ENCODE peak calls at places on chromosomes 13 and 19, in five cellular contexts. G is IMR-90, B is psoas muscle, R is Caco-2, H is fibroblast of lung. S is an unnamed sample.

GRCh38 chr19:36041831-36042230 is 9.2 kb upstream of the CLIP3 start:
- DNase-seq in B (no peak), H (peak; percentile 83), G (peak; percentile 82), R (peak; percentile 75), S (peak; percentile 96)

GRCh38 chr13:97435794-97436193 is 1.8 kb downstream of the RAP2A start:
- DNase-seq in R (no peak), G (no peak), B (no peak), H (peak; percentile 38), S (no peak)

GRCh38 chr19:10289836-10290438 is at the start of gene ICAM5:
- DNase-seq in B (no peak), R (peak; percentile 19), G (peak; percentile 42), H (no peak), S (no peak)

GRCh38 chr13:82850644-82851043 is 1031.6 kb downstream of the SLITRK1 start:
- DNase-seq in G (no peak), B (no peak), H (no peak), R (no peak), S (no peak)

GRCh38 chr19:16627194-16627927 is 643 bp downstream of the MED26 start:
- DNase-seq in B (peak; percentile 64), H (no peak), G (no peak), R (peak; percentile 15), S (no peak)

GRCh38 chr13:30376426-30377311 is 45.6 kb upstream of the UBE2L5 start:
- DNase-seq in H (no peak), G (no peak), R (peak; percentile 12), B (no peak), S (no peak)

GRCh38 chr19:28493881-28494280 is 719.1 kb downstream of the UQCRFS1 start:
- DNase-seq in G (no peak), H (no peak), B (no peak), R (no peak), S (no peak)

GRCh38 chr13:29594310-29594709 is 1.2 kb downstream of the SLC7A1 start:
- DNase-seq in H (peak; percentile 91), G (peak; percentile 91), B (no peak), R (peak; percentile 75), S (peak; percentile 88)

GRCh38 chr19:13505164-13505695 is 1.0 kb downstream of the CACNA1A start:
- DNase-seq in G (no peak), H (no peak), R (no peak), B (no peak), S (no peak)

GRCh38 chr13:30301827-30302226 is 5.5 kb downstream of the KATNAL1 start:
- DNase-seq in R (no peak), H (peak; percentile 20), B (no peak), G (no peak), S (no peak)

GRCh38 chr19:277131-277530 is 14.1 kb downstream of the PLPP2 start:
- DNase-seq in G (no peak), B (peak; percentile 24), H (no peak), R (no peak), S (no peak)

GRCh38 chr13:59259416-59260000 is 904.2 kb downstream of the DIAPH3 start:
- DNase-seq in B (no peak), H (no peak), R (no peak), G (no peak), S (no peak)

GRCh38 chr19:36246006-36246391 is 31.1 kb downstream of the ZNF146 start:
- DNase-seq in B (no peak), H (no peak), G (no peak), R (no peak), S (peak; percentile 8)

GRCh38 chr13:31749929-31750328 is 10.6 kb downstream of the RXFP2 start:
- DNase-seq in R (no peak), H (peak; percentile 92), B (no peak), G (peak; percentile 94), S (peak; percentile 88)

GRCh38 chr19:19860756-19861390 is 4.8 kb upstream of the ZNF253 start:
- DNase-seq in H (peak; percentile 3), G (no peak), R (no peak), B (no peak), S (no peak)

GRCh38 chr13:110700186-110700585 is 5.7 kb downstream of the CARS2 start:
- DNase-seq in H (no peak), G (no peak), R (no peak), B (no peak), S (no peak)

GRCh38 chr19:35641515-35642151 is at the start of gene ETV2:
- DNase-seq in B (no peak), H (peak; percentile 41), G (peak; percentile 42), R (no peak), S (peak; percentile 25)

GRCh38 chr13:99553033-99553432 is 51.8 kb downstream of the TM9SF2 start:
- DNase-seq in R (no peak), H (no peak), G (no peak), B (no peak), S (no peak)

GRCh38 chr13:50909605-50910482 is at the start of gene RNASEH2B:
- DNase-seq in G (peak; percentile 40), B (peak; percentile 80), H (peak; percentile 67), R (peak; percentile 91), S (peak; percentile 59)

GRCh38 chr13:101739382-101740178 is 287.1 kb downstream of the ITGBL1 start:
- DNase-seq in B (no peak), G (no peak), H (no peak), R (no peak), S (no peak)

GRCh38 chr19:55118401-55118991 is 1.1 kb upstream of the PPP1R12C start:
- DNase-seq in R (no peak), H (no peak), G (no peak), B (peak; percentile 74), S (peak; percentile 61)

GRCh38 chr19:22604571-22605274 is 29.4 kb upstream of the ZNF492 start:
- DNase-seq in B (no peak), G (no peak), R (no peak), H (no peak), S (no peak)

GRCh38 chr13:113918580-113918979 is 54.7 kb upstream of the GAS6 start:
- DNase-seq in H (no peak), G (no peak), B (no peak), R (no peak), S (no peak)

GRCh38 chr19:38784224-38784623 is 4.8 kb upstream of the LGALS7B start:
- DNase-seq in H (peak; percentile 28), B (no peak), R (peak; percentile 63), G (peak; percentile 46), S (no peak)

GRCh38 chr19:1325568-1326294 is 40.1 kb downstream of the EFNA2 start:
- DNase-seq in H (no peak), B (no peak), R (no peak), G (no peak), S (no peak)

GRCh38 chr13:111210488-111210887 is 95.4 kb downstream of the ARHGEF7 start:
- DNase-seq in G (peak; percentile 91), H (peak; percentile 91), B (peak; percentile 70), R (no peak), S (peak; percentile 84)

DNA sequence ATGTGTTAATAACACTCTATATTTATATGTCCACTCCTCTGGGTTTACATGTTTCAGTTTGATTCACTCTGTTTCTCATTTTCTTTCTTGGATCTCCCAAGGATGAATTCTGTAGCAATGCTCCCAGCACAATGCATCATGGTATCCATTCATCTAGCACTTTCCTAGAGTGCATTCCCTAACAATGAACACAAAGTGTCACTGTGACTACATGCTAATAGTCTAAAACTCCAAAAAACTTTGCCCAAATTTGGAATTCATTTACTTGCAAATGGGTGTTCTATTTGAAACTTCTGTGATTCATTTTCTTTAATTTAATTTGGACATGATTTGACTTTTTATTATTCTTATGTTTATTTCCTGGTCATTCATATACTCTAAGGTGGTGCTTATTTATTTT is 286.3 kb downstream of the POU4F1 start:
- DNase-seq in H (no peak), G (no peak), B (no peak), R (peak; percentile 6), S (peak; percentile 14)
- TF ChIP-seq CTCF in H (peak; percentile 31), G (no peak), B (no peak), R (peak; percentile 23), S (peak; percentile 44)

DNA sequence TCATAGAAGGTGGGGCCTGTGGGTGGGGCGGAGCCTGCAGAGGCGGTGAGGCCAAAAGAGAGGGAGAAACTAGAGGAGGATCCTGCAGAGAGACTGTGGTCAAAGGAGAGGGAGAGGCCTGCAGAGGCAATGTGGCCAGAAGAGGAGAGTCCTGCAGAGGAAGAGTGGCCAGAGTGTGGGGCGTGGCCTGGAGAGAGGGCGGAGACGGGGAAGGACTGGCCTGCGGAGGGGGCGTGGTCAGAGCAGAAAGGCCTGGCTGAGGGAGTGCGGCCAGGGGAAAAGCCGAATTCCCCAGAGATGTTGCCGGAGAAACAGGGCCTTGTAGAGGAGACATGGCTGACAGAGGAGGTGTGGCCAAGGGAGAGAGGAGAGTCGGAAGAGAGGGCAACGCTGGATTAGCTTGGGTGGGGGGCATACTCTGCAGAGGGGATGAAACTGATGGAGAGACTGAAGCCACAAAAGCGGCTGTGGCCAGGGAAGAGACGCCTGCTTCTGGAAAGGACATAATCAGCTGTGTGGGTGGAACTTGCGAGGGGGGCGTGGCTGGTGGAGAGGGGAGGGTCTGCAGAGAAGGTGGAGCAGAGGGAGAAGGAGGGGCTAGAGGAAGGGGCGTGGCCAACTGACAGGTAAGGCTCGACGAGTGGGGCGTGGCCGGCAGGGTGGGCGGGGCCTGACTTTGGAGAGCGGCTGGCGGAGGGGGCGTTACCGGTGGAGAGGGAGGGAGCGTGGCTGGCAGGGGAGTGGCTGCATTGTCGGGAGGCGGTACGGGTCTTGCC is 2.5 kb downstream of the PRR36 start:
- DNase-seq in B (peak; percentile 86), G (peak; percentile 85), H (peak; percentile 85), R (peak; percentile 89), S (peak; percentile 97)
- H3K4me3 ChIP-seq in B (no peak overlapping the region), G (peak overlapping the region; percentile 30), H (peak overlapping the region; percentile 32), R (no peak overlapping the region), S (peak overlapping the region; percentile 40)

GRCh38 chr19:2446390-2446789 is 10.4 kb downstream of the LMNB2 start:
- DNase-seq in R (no peak), B (peak; percentile 96), G (no peak), H (peak; percentile 10), S (no peak)

GRCh38 chr19:2443116-2443784 is 13.5 kb downstream of the LMNB2 start:
- DNase-seq in R (no peak), H (no peak), B (no peak), G (no peak), S (no peak)

GRCh38 chr19:2441096-2441752 is 13.8 kb upstream of the TIMM13 start:
- DNase-seq in H (no peak), R (no peak), B (no peak), G (no peak), S (no peak)

GRCh38 chr19:2443785-2444182 is 13.0 kb downstream of the LMNB2 start:
- DNase-seq in R (no peak), H (no peak), B (no peak), G (no peak), S (no peak)

DNA sequence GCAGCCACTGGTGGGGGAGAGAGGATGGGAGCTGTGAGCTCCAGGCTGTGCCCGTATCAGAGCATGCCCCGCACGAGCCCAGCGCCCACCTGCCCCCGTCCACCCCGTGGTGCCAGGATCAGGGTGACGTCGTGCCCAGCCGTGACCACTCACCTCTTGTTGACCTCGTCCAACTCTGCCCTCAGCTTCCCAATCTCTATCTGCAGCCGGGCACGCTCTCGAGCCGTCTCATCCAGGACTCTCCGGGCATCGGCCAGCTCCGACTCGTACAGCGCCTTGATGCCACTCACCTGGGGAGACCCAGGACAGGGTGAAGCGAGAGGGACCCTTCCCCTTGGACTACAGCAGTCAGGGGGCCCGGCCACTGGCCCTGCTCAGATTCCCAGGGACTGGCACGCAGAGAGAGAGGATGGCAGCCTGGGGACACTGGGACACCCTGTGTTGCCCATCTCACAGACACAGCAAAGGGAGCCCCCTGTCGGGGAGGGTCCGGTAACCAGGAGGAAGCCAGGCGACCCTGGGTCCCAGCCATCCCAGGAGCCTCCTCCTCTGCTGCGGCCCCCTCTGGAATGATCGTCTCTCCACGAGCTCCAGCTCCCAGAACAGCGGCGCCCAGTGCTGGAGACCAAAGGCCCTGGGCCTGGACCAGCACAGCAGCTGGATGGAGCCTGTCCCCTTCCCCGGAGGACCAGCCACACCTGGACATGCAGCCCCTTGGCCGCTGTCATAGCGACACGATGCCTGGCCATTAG is 12.3 kb downstream of the LMNB2 start:
- DNase-seq in B (no peak), R (no peak), G (no peak), H (no peak), S (no peak)
- TF ChIP-seq CTCF in B (no peak), R (no peak), G (no peak), H (no peak), S (no peak)

GRCh38 chr13:53121131-53121773 is 92.6 kb downstream of the OLFM4 start:
- DNase-seq in G (no peak), B (no peak), R (no peak), H (no peak), S (no peak)
- H3K4me3 ChIP-seq in G (no peak overlapping the region), B (no peak overlapping the region), R (no peak overlapping the region), H (no peak overlapping the region), S (no peak overlapping the region)

S was measured in cardiac fibroblast.